ENCODE peak calls at places on chromosome 15, in nine cellular contexts. One of them, this sample, is unnamed. For H3K4me1, the result is how much of the 10 kb centered on the place peaks cover.

GRCh38 chr15:35514759-35515158 is 31.2 kb downstream of the DPH6 start:
- DNase-seq in pancreas: no peak
- DNase-seq in left lung: no peak
- DNase-seq in fibroblast of lung: no peak
- DNase-seq in MM.1S: no peak
- DNase-seq in A549: no peak
- DNase-seq in vagina: no peak
- DNase-seq in body of pancreas: no peak
- DNase-seq in psoas muscle: no peak
- DNase-seq in this sample: no peak

GRCh38 chr15:79394231-79394630 is 37.9 kb upstream of the MINAR1 start:
- DNase-seq in pancreas: no peak
- DNase-seq in left lung: no peak
- DNase-seq in body of pancreas: no peak
- DNase-seq in psoas muscle: no peak
- DNase-seq in fibroblast of lung: peak
- DNase-seq in MM.1S: no peak
- DNase-seq in A549: no peak
- DNase-seq in vagina: no peak
- DNase-seq in this sample: no peak

GRCh38 chr15:44545934-44546802 is 9.2 kb downstream of the EIF3J start:
- DNase-seq in left lung: no peak
- DNase-seq in vagina: no peak
- DNase-seq in fibroblast of lung: peak
- DNase-seq in A549: no peak
- DNase-seq in psoas muscle: peak
- DNase-seq in body of pancreas: no peak
- DNase-seq in MM.1S: peak
- DNase-seq in pancreas: no peak
- DNase-seq in this sample: no peak

GRCh38 chr15:90881181-90881977 is 2.9 kb upstream of the FES start:
- DNase-seq in psoas muscle: no peak
- DNase-seq in MM.1S: no peak
- DNase-seq in left lung: no peak
- DNase-seq in pancreas: no peak
- DNase-seq in A549: no peak
- DNase-seq in body of pancreas: no peak
- DNase-seq in vagina: no peak
- DNase-seq in fibroblast of lung: no peak
- DNase-seq in this sample: no peak

GRCh38 chr15:55694652-55695150 is 48.3 kb downstream of the PRTG start:
- DNase-seq in vagina: no peak
- DNase-seq in A549: peak
- DNase-seq in MM.1S: no peak
- DNase-seq in pancreas: no peak
- DNase-seq in fibroblast of lung: peak
- DNase-seq in psoas muscle: no peak
- DNase-seq in left lung: no peak
- DNase-seq in body of pancreas: no peak
- DNase-seq in this sample: no peak

GRCh38 chr15:70286110-70286806 is 188.5 kb upstream of the TLE3 start:
- DNase-seq in vagina: no peak
- DNase-seq in pancreas: no peak
- DNase-seq in psoas muscle: no peak
- DNase-seq in left lung: peak
- DNase-seq in fibroblast of lung: no peak
- DNase-seq in A549: no peak
- DNase-seq in body of pancreas: no peak
- DNase-seq in MM.1S: no peak
- DNase-seq in this sample: no peak

GRCh38 chr15:74383695-74384565 is 16.5 kb upstream of the CYP11A1 start:
- DNase-seq in psoas muscle: peak
- DNase-seq in vagina: no peak
- DNase-seq in A549: peak
- DNase-seq in pancreas: no peak
- DNase-seq in body of pancreas: no peak
- DNase-seq in MM.1S: peak
- DNase-seq in fibroblast of lung: no peak
- DNase-seq in left lung: no peak
- DNase-seq in this sample: no peak

GRCh38 chr15:78170848-78171773 is 21.9 kb downstream of the IDH3A start:
- DNase-seq in body of pancreas: no peak
- DNase-seq in A549: no peak
- DNase-seq in MM.1S: peak
- DNase-seq in vagina: peak
- DNase-seq in left lung: no peak
- DNase-seq in pancreas: no peak
- DNase-seq in fibroblast of lung: no peak
- DNase-seq in psoas muscle: no peak
- DNase-seq in this sample: no peak

GRCh38 chr15:57218826-57219576 is 157.3 kb upstream of the CGNL1 start:
- DNase-seq in pancreas: no peak
- DNase-seq in vagina: no peak
- DNase-seq in body of pancreas: no peak
- DNase-seq in left lung: no peak
- DNase-seq in A549: peak
- DNase-seq in MM.1S: no peak
- DNase-seq in fibroblast of lung: peak
- DNase-seq in psoas muscle: no peak
- DNase-seq in this sample: no peak

GRCh38 chr15:57565326-57565725 is 26.4 kb upstream of the MYZAP start:
- DNase-seq in vagina: no peak
- DNase-seq in A549: peak
- DNase-seq in MM.1S: no peak
- DNase-seq in fibroblast of lung: no peak
- DNase-seq in body of pancreas: no peak
- DNase-seq in psoas muscle: no peak
- DNase-seq in pancreas: peak
- DNase-seq in left lung: no peak
- DNase-seq in this sample: no peak

GRCh38 chr15:24756101-24756500 is 80.5 kb downstream of the NPAP1 start:
- DNase-seq in pancreas: no peak
- DNase-seq in left lung: no peak
- DNase-seq in A549: no peak
- DNase-seq in fibroblast of lung: no peak
- DNase-seq in vagina: no peak
- DNase-seq in MM.1S: no peak
- DNase-seq in psoas muscle: no peak
- DNase-seq in body of pancreas: no peak
- DNase-seq in this sample: no peak

GRCh38 chr15:57655809-57656208 is 50.7 kb upstream of the POLR2M start:
- DNase-seq in body of pancreas: no peak
- DNase-seq in A549: no peak
- DNase-seq in fibroblast of lung: no peak
- DNase-seq in vagina: no peak
- DNase-seq in psoas muscle: no peak
- DNase-seq in MM.1S: no peak
- DNase-seq in pancreas: no peak
- DNase-seq in left lung: no peak
- DNase-seq in this sample: no peak

GRCh38 chr15:70955151-70955550 is 62.5 kb downstream of the LRRC49 start:
- DNase-seq in left lung: no peak
- DNase-seq in vagina: no peak
- DNase-seq in MM.1S: no peak
- DNase-seq in psoas muscle: no peak
- DNase-seq in pancreas: no peak
- DNase-seq in body of pancreas: no peak
- DNase-seq in fibroblast of lung: no peak
- DNase-seq in A549: no peak
- DNase-seq in this sample: no peak

GRCh38 chr15:51758645-51759044 is 7.2 kb downstream of the TMOD2 start:
- DNase-seq in body of pancreas: peak
- DNase-seq in pancreas: no peak
- DNase-seq in fibroblast of lung: peak
- DNase-seq in psoas muscle: peak
- DNase-seq in A549: no peak
- DNase-seq in MM.1S: no peak
- DNase-seq in left lung: no peak
- DNase-seq in vagina: no peak
- DNase-seq in this sample: peak

GRCh38 chr15:42232606-42233005 is 24.5 kb upstream of the VPS39 start:
- DNase-seq in left lung: no peak
- DNase-seq in body of pancreas: no peak
- DNase-seq in MM.1S: no peak
- DNase-seq in pancreas: no peak
- DNase-seq in A549: no peak
- DNase-seq in vagina: no peak
- DNase-seq in psoas muscle: no peak
- DNase-seq in fibroblast of lung: no peak
- DNase-seq in this sample: no peak

GRCh38 chr15:78167227-78167888 is 18.2 kb downstream of the IDH3A start:
- DNase-seq in pancreas: no peak
- DNase-seq in body of pancreas: no peak
- DNase-seq in fibroblast of lung: no peak
- DNase-seq in vagina: no peak
- DNase-seq in A549: no peak
- DNase-seq in psoas muscle: no peak
- DNase-seq in left lung: no peak
- DNase-seq in MM.1S: peak
- DNase-seq in this sample: no peak

GRCh38 chr15:95259513-95259912 is 1028.2 kb downstream of the MCTP2 start:
- DNase-seq in A549: peak
- DNase-seq in psoas muscle: peak
- DNase-seq in vagina: no peak
- DNase-seq in MM.1S: peak
- DNase-seq in body of pancreas: peak
- DNase-seq in left lung: peak
- DNase-seq in pancreas: peak
- DNase-seq in fibroblast of lung: peak
- DNase-seq in this sample: peak

GRCh38 chr15:75723847-75724660 is 11.4 kb upstream of the CSPG4 start:
- DNase-seq in MM.1S: peak
- DNase-seq in vagina: no peak
- DNase-seq in pancreas: peak
- DNase-seq in fibroblast of lung: peak
- DNase-seq in body of pancreas: peak
- DNase-seq in A549: peak
- DNase-seq in left lung: peak
- DNase-seq in psoas muscle: peak
- DNase-seq in this sample: peak

GRCh38 chr15:89291934-89292438 is 42.6 kb downstream of the POLG start:
- DNase-seq in left lung: no peak
- DNase-seq in psoas muscle: no peak
- DNase-seq in fibroblast of lung: no peak
- DNase-seq in body of pancreas: no peak
- DNase-seq in A549: no peak
- DNase-seq in pancreas: no peak
- DNase-seq in MM.1S: no peak
- DNase-seq in vagina: no peak
- DNase-seq in this sample: no peak

DNA sequence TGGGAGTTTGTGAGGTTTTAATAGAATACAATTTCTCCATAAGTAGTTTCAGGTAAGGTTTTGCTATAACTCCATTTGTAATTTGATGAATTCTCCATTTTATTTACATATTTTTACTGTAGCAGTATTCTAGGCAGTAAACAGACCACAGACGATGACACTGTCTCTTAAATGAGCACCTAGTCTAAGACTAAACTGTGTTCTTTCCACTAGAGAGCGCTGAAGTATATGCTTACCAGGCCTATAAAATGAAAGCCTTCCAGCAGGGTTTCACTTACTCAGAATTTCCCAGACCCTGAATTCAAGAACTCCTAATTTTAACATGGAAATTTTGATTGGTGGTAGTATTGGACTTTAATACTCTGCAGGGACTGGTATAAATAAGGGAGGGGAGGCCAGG is 41.6 kb downstream of the POLG start:
- DNase-seq in left lung: no peak
- DNase-seq in body of pancreas: no peak
- DNase-seq in vagina: no peak
- DNase-seq in pancreas: no peak
- DNase-seq in MM.1S: no peak
- DNase-seq in A549: peak
- DNase-seq in psoas muscle: no peak
- DNase-seq in fibroblast of lung: no peak
- DNase-seq in this sample: no peak
- TF ChIP-seq CTCF in left lung: no peak
- TF ChIP-seq CTCF in body of pancreas: no peak
- TF ChIP-seq CTCF in vagina: no peak
- TF ChIP-seq CTCF in pancreas: no peak
- TF ChIP-seq CTCF in MM.1S: no peak
- TF ChIP-seq CTCF in A549: no peak
- TF ChIP-seq CTCF in psoas muscle: no peak
- TF ChIP-seq CTCF in fibroblast of lung: no peak
- TF ChIP-seq CTCF in this sample: no peak

GRCh38 chr15:99508807-99509311 is 56.9 kb upstream of the MEF2A start:
- DNase-seq in fibroblast of lung: no peak
- DNase-seq in A549: no peak
- DNase-seq in MM.1S: no peak
- DNase-seq in psoas muscle: no peak
- DNase-seq in pancreas: no peak
- DNase-seq in left lung: no peak
- DNase-seq in vagina: no peak
- DNase-seq in body of pancreas: no peak
- DNase-seq in this sample: no peak
- H3K4me3 ChIP-seq in fibroblast of lung: no peak
- H3K4me3 ChIP-seq in A549: no peak
- H3K4me3 ChIP-seq in MM.1S: no peak
- H3K4me3 ChIP-seq in psoas muscle: no peak
- H3K4me3 ChIP-seq in pancreas: no peak
- H3K4me3 ChIP-seq in left lung: no peak
- H3K4me3 ChIP-seq in vagina: no peak
- H3K4me3 ChIP-seq in body of pancreas: no peak
- H3K4me3 ChIP-seq in this sample: no peak

DNA sequence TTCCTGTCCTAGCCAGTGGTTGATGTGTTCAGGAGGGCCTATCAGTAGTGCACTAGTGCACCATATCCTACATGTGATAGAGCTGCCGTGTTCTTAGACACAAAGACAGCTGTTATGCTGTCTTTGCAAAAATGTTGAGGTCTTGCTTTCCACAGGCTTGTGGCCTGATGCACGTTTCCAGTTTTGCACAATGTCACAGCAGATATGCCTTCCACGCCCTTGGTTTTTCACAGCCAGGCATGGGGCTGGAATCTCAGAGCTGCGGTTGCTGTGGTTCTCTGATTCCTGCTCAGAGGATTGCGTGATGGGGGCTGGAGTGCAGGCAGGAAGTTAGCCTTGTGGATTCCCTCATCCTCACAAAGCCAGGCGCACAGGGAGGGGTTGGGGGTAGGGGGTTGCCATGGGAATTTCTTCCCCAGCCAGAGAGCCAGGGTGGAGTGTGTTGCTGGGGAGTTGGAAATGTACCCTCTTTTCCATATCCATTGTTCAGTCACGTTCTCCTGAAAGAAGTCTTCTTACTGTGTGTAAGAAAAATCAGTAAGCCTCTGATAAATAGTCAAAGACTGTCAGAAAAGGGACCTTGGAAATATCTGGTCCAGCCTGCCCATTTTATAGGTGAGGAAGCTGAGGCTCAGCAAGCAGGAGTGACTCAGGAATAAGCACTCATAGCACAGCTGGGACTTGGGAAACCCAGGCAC is 79.4 kb downstream of the SMAD3 start:
- DNase-seq in pancreas: no peak
- DNase-seq in vagina: no peak
- DNase-seq in A549: no peak
- DNase-seq in MM.1S: no peak
- DNase-seq in left lung: no peak
- DNase-seq in psoas muscle: no peak
- DNase-seq in fibroblast of lung: peak
- DNase-seq in body of pancreas: no peak
- DNase-seq in this sample: peak
- H3K4me1 ChIP-seq in pancreas: half or more
- H3K4me1 ChIP-seq in vagina: half or more
- H3K4me1 ChIP-seq in A549: half or more
- H3K4me1 ChIP-seq in MM.1S: under half
- H3K4me1 ChIP-seq in left lung: half or more
- H3K4me1 ChIP-seq in psoas muscle: half or more
- H3K4me1 ChIP-seq in fibroblast of lung: half or more
- H3K4me1 ChIP-seq in body of pancreas: half or more
- H3K4me1 ChIP-seq in this sample: under half

GRCh38 chr15:28879551-28879950 is 6.2 kb upstream of the APBA2 start:
- DNase-seq in left lung: no peak
- DNase-seq in vagina: no peak
- DNase-seq in psoas muscle: no peak
- DNase-seq in pancreas: no peak
- DNase-seq in MM.1S: no peak
- DNase-seq in body of pancreas: no peak
- DNase-seq in fibroblast of lung: no peak
- DNase-seq in A549: no peak
- DNase-seq in this sample: no peak
- TF ChIP-seq CTCF in left lung: no peak
- TF ChIP-seq CTCF in vagina: no peak
- TF ChIP-seq CTCF in psoas muscle: no peak
- TF ChIP-seq CTCF in pancreas: no peak
- TF ChIP-seq CTCF in MM.1S: no peak
- TF ChIP-seq CTCF in body of pancreas: no peak
- TF ChIP-seq CTCF in fibroblast of lung: no peak
- TF ChIP-seq CTCF in A549: no peak
- TF ChIP-seq CTCF in this sample: no peak

This sample was measured in uterus.